ENCODE peak calls at places on chromosome 22, in four cellular contexts. P is Ammon's horn; O is naive thymus-derived CD8-positive, alpha-beta T cell; B is LoVo. Z is an unnamed sample.

GRCh38 chr22:37643225-37643847 is 3.9 kb downstream of the SH3BP1 start:
- DNase-seq in O (peak), P (peak), B (peak), Z (peak)

GRCh38 chr22:26463688-26464087 is 19.9 kb downstream of the HPS4 start:
- DNase-seq in O (no peak), P (no peak), B (no peak), Z (no peak)

GRCh38 chr22:19724927-19725661 is 1.8 kb downstream of the GP1BB start:
- DNase-seq in O (no peak), B (no peak), P (no peak), Z (no peak)

GRCh38 chr22:30596886-30597285 is 5.2 kb upstream of the PES1 start:
- DNase-seq in B (no peak), O (no peak), P (no peak), Z (no peak)

GRCh38 chr22:45977003-45977395 is at the start of gene WNT7B:
- DNase-seq in O (no peak), B (peak), P (no peak), Z (peak)

GRCh38 chr22:39959640-39960447 is at the start of gene TMA7B:
- DNase-seq in O (no peak), B (no peak), P (peak), Z (peak)

GRCh38 chr22:19912236-19912999 is 29.2 kb upstream of the COMT start:
- DNase-seq in B (no peak), P (no peak), O (no peak), Z (no peak)

GRCh38 chr22:47129902-47130301 is 367.5 kb downstream of the TBC1D22A start:
- DNase-seq in B (peak), P (no peak), O (no peak), Z (peak)

GRCh38 chr22:19166421-19166820 is 12.1 kb downstream of the SLC25A1 start:
- DNase-seq in B (no peak), P (no peak), O (no peak), Z (no peak)

Z was measured in PC-9.